ENCODE peak calls at places on chromosomes 6 and 20, in seven cellular contexts. B is GM12865; A is left ventricle myocardium inferior; T is IMR-90; R is CD4-positive, alpha-beta T cell; N is MM.1S; K is tibial nerve. H is an unnamed sample.

GRCh38 chr20:62025832-62026563 is 39.7 kb downstream of the TAF4 start:
- DNase-seq in K (no peak), B (no peak), R (peak), T (peak), N (no peak), A (no peak), H (peak)

GRCh38 chr6:3794092-3794491 is 42.6 kb upstream of the PXDC1 start:
- DNase-seq in B (peak), K (no peak), T (no peak), R (no peak), A (no peak), N (peak), H (no peak)

GRCh38 chr6:25061289-25061945 is 125.7 kb upstream of the RIPOR2 start:
- DNase-seq in K (no peak), R (no peak), N (no peak), T (peak), B (no peak), A (no peak), H (no peak)

GRCh38 chr6:162922816-162923215 is 195.0 kb downstream of the PACRG start:
- DNase-seq in T (no peak), R (no peak), N (no peak), A (no peak), B (no peak), K (no peak), H (no peak)

GRCh38 chr6:5379647-5380242 is 118.4 kb downstream of the FARS2 start:
- DNase-seq in A (no peak), T (peak), K (no peak), N (peak), R (no peak), B (peak), H (peak)

GRCh38 chr20:36462440-36463211 is 78.7 kb upstream of the MYL9 start:
- DNase-seq in N (no peak), A (peak), B (peak), K (peak), T (peak), R (no peak), H (peak)

GRCh38 chr6:138662474-138662873 is 111.1 kb upstream of the CCDC28A start:
- DNase-seq in N (no peak), A (no peak), R (no peak), K (no peak), B (no peak), T (peak), H (no peak)

GRCh38 chr20:52965819-52966218 is 6.3 kb upstream of the TSHZ2 start:
- DNase-seq in K (no peak), A (no peak), R (no peak), N (no peak), B (no peak), T (no peak), H (no peak)

GRCh38 chr6:4010035-4010434 is 68.9 kb downstream of the FAM217A start:
- DNase-seq in N (no peak), T (no peak), B (no peak), K (no peak), R (no peak), A (no peak), H (no peak)

GRCh38 chr20:58850693-58851174 is at the start of gene GNAS-AS1:
- DNase-seq in T (peak), K (peak), R (peak), N (peak), B (peak), A (peak), H (peak)

GRCh38 chr20:35820715-35821114 is 48.9 kb downstream of the PHF20 start:
- DNase-seq in N (no peak), B (no peak), K (no peak), A (no peak), T (peak), R (no peak), H (no peak)

GRCh38 chr6:54737247-54737646 is 109.3 kb upstream of the FAM83B start:
- DNase-seq in A (no peak), K (no peak), T (no peak), R (no peak), N (no peak), B (peak), H (peak)

GRCh38 chr6:3887150-3887700 is 38.1 kb downstream of the FAM50B start:
- DNase-seq in T (peak), R (no peak), N (no peak), B (peak), A (no peak), K (no peak), H (peak)

GRCh38 chr20:7410150-7410549 is 530.1 kb downstream of the HAO1 start:
- DNase-seq in K (no peak), R (no peak), N (no peak), A (no peak), T (no peak), B (no peak), H (no peak)

GRCh38 chr20:32621071-32621913 is 36.2 kb upstream of the NOL4L start:
- DNase-seq in A (no peak), N (no peak), B (no peak), R (no peak), T (no peak), K (no peak), H (no peak)

GRCh38 chr6:122145246-122145645 is 254.2 kb upstream of the HSF2 start:
- DNase-seq in B (no peak), A (no peak), T (no peak), R (no peak), K (no peak), N (no peak), H (no peak)

GRCh38 chr6:85404497-85405174 is 45.2 kb upstream of the NT5E start:
- DNase-seq in B (no peak), R (no peak), T (peak), N (no peak), A (no peak), K (no peak), H (peak)

GRCh38 chr20:63740501-63741353 is 1.2 kb downstream of the SLC2A4RG start:
- DNase-seq in K (peak), N (no peak), A (peak), B (peak), R (no peak), T (peak), H (peak)

GRCh38 chr6:33851959-33852358 is 48.2 kb upstream of the MLN start:
- DNase-seq in K (no peak), A (no peak), N (no peak), B (peak), T (no peak), R (no peak), H (peak)

GRCh38 chr20:46202758-46203509 is 84.8 kb downstream of the CD40 start:
- DNase-seq in T (no peak), B (no peak), A (peak), R (no peak), K (peak), N (no peak), H (peak)

GRCh38 chr6:124535746-124536145 is 426.5 kb upstream of the RNF217 start:
- DNase-seq in R (no peak), B (no peak), T (no peak), K (no peak), N (no peak), A (no peak), H (no peak)

GRCh38 chr20:58908216-58908615 is 55.7 kb downstream of the GNAS start:
- DNase-seq in B (peak), A (no peak), R (no peak), T (no peak), N (peak), K (no peak), H (no peak)

GRCh38 chr6:13278184-13278583 is 50.2 kb downstream of the TBC1D7 start:
- DNase-seq in T (no peak), N (peak), A (no peak), R (no peak), B (peak), K (no peak), H (no peak)

GRCh38 chr20:7147220-7147601 is 379.7 kb downstream of the BMP2 start:
- DNase-seq in R (no peak), K (no peak), T (no peak), B (no peak), N (no peak), A (no peak), H (no peak)

GRCh38 chr20:21526776-21527175 is 12.9 kb upstream of the NKX2-2 start:
- DNase-seq in A (no peak), N (no peak), T (no peak), K (no peak), B (no peak), R (no peak), H (no peak)

GRCh38 chr6:130494745-130495144 is 128.9 kb downstream of the TMEM200A start:
- DNase-seq in R (no peak), K (no peak), A (no peak), T (peak), B (no peak), N (no peak), H (no peak)

GRCh38 chr6:127173541-127173940 is 55.1 kb downstream of the RSPO3 start:
- DNase-seq in T (no peak), N (no peak), B (no peak), A (no peak), R (no peak), K (no peak), H (no peak)

GRCh38 chr6:139632798-139633197 is 258.4 kb upstream of the CITED2 start:
- DNase-seq in R (no peak), B (no peak), T (no peak), K (no peak), A (no peak), N (no peak), H (no peak)

GRCh38 chr6:47083586-47084047 is 41.5 kb upstream of the ADGRF1 start:
- DNase-seq in A (peak), B (no peak), N (no peak), K (peak), R (no peak), T (peak), H (peak)

GRCh38 chr6:88476388-88476787 is 310.2 kb upstream of the CNR1 start:
- DNase-seq in K (no peak), A (no peak), T (no peak), B (no peak), N (no peak), R (no peak), H (no peak)

DNA sequence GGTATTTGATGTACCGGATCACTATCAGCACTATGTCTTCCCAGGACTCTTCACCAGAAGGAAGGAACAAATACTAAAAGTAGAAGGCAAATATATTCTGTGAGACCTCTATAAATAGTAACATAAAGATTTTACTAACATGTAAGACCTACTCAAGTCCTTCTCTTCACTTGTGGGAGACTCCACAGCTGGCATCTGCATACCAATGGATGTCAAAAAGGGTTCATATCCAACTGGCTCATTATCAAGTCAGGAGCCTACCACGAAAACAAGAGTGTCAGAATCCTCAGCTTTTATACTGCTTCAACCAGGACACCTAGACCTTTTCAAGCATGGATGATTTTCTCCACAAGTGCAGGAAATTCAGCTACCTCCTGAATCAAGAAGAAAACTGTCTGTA is 20.0 kb upstream of the MARCKS start:
- DNase-seq in B (no peak), N (no peak), K (no peak), T (no peak), A (no peak), R (no peak), H (no peak)
- TF ChIP-seq CTCF in B (no peak), N (no peak), K (no peak), T (no peak), A (no peak), R (no peak), H (no peak)

GRCh38 chr6:43277083-43277642 is 20.9 kb upstream of the SLC22A7 start:
- DNase-seq in K (no peak), R (no peak), N (no peak), B (no peak), T (no peak), A (no peak), H (no peak)
- TF ChIP-seq CTCF in K (no peak), R (no peak), N (no peak), B (no peak), T (no peak), A (no peak), H (no peak)

DNA sequence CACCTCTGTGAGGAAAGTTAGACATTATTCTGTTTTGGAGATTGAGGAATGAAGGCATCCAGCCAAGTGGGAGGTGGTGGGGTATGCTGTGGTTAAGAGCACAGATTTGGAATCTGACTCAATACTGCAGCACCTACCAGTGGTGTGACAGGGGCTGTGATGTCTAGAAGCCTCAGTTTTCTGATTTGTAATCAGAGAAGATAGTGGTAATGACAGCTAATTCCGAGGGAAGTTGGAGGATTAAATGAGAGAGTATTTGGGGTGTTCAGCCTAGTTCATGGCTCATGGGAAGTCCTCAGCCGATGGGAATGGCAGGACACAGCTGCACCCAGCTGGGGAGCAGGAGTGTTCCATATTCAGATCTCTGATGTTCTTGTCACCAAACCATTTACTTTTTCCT is 9.2 kb downstream of the SLC9A8 start:
- DNase-seq in R (no peak), B (no peak), K (no peak), T (peak), A (no peak), N (no peak), H (no peak)
- TF ChIP-seq CTCF in R (no peak), B (peak), K (no peak), T (peak), A (peak), N (no peak), H (no peak)

GRCh38 chr20:24783631-24784492 is 165.2 kb upstream of the CST7 start:
- DNase-seq in R (no peak), T (no peak), N (peak), K (no peak), A (no peak), B (peak), H (peak)
- TF ChIP-seq CTCF in R (no peak), T (no peak), N (peak), K (no peak), A (no peak), B (peak), H (no peak)

GRCh38 chr20:34562643-34563042 is 4.1 kb downstream of the MAP1LC3A start:
- DNase-seq in T (peak), A (no peak), K (no peak), R (no peak), B (peak), N (peak), H (no peak)
- TF ChIP-seq CTCF in T (peak), A (peak), K (no peak), R (no peak), B (peak), N (peak), H (peak)

GRCh38 chr20:57290178-57290484 is 23.7 kb upstream of the BMP7 start:
- DNase-seq in A (no peak), R (no peak), B (no peak), K (no peak), T (no peak), N (no peak), H (no peak)

GRCh38 chr20:57289401-57290177 is 23.1 kb upstream of the BMP7 start:
- DNase-seq in B (no peak), N (no peak), R (no peak), K (no peak), A (no peak), T (peak), H (no peak)

GRCh38 chr20:57291694-57292093 is 25.3 kb upstream of the BMP7 start:
- DNase-seq in A (no peak), N (no peak), R (no peak), B (no peak), K (no peak), T (no peak), H (no peak)

GRCh38 chr20:57292611-57293010 is 26.2 kb upstream of the BMP7 start:
- DNase-seq in R (no peak), B (no peak), K (no peak), N (no peak), A (no peak), T (no peak), H (no peak)

DNA sequence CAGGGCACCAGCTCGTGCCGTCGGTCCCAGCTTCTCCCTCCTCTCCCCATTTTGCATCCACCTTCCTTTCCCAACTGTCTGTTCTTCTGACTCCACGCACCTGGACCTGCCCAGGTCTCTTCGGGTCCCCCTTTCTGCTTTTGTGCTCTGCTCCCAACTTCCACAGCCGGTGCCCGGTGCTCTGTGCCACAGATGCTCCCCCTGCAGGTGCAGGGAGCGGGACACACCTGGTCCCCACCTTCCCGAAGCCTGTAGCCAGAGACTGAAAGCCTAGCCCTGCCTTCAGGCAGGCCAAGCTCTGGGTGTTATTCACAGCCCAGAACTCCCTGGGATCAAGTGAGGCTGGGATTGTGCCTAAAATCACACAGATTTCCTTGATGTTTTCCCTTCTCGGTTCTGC is 24.6 kb upstream of the BMP7 start:
- DNase-seq in B (no peak), K (no peak), R (no peak), N (no peak), A (no peak), T (no peak), H (no peak)
- TF ChIP-seq CTCF in B (no peak), K (no peak), R (no peak), N (peak), A (no peak), T (no peak), H (no peak)

H was measured in testis.